ENCODE peak calls at places on chromosomes 4 and X, in four cellular contexts. P is GM12878, Y is HepG2, J is K562. C is an unnamed sample.

GRCh38 chrX:41452565-41452964 is 5.4 kb downstream of the NYX start:
- DNase-seq in J (no peak), P (no peak), Y (no peak), C (no peak)

GRCh38 chrX:72314881-72315280 is 9.2 kb upstream of the CITED1 start:
- DNase-seq in J (no peak), P (no peak), Y (no peak), C (no peak)

GRCh38 chr4:173181769-173182374 is 13.3 kb downstream of the GALNT7 start:
- DNase-seq in P (no peak), Y (no peak), J (no peak), C (no peak)

GRCh38 chr4:88807499-88807898 is 109.9 kb upstream of the NAP1L5 start:
- DNase-seq in Y (no peak), J (no peak), P (no peak), C (no peak)

GRCh38 chr4:151215295-151215694 is 61.7 kb upstream of the PRSS48 start:
- DNase-seq in Y (no peak), J (no peak), P (no peak), C (no peak)

GRCh38 chr4:147581601-147582350 is 35.4 kb upstream of the TMEM184C start:
- DNase-seq in P (no peak), J (peak), Y (no peak), C (no peak)

GRCh38 chrX:68083510-68083909 is 349.8 kb downstream of the OPHN1 start:
- DNase-seq in Y (no peak), J (no peak), P (no peak), C (no peak)

GRCh38 chrX:50812995-50813842 is 775 bp downstream of the SHROOM4 start:
- DNase-seq in J (no peak), P (no peak), Y (no peak), C (peak)

GRCh38 chrX:17295788-17296187 is 79.2 kb upstream of the NHS start:
- DNase-seq in Y (no peak), P (no peak), J (no peak), C (no peak)

GRCh38 chrX:1411331-1411730 is 19.4 kb upstream of the SLC25A6 start:
- DNase-seq in P (no peak), J (no peak), Y (no peak), C (no peak)

GRCh38 chr4:77782102-77782835 is 36.9 kb downstream of the CNOT6L start:
- DNase-seq in P (no peak), J (no peak), Y (no peak), C (no peak)

GRCh38 chr4:62431513-62431912 is 1231.4 kb downstream of the ADGRL3 start:
- DNase-seq in P (no peak), Y (no peak), J (no peak), C (no peak)

GRCh38 chr4:179817317-179817716 is 2375.1 kb upstream of the AGA start:
- DNase-seq in J (no peak), P (no peak), Y (no peak), C (no peak)

GRCh38 chr4:78543424-78544238 is 7.9 kb upstream of the ANXA3 start:
- DNase-seq in P (no peak), J (no peak), Y (no peak), C (no peak)

GRCh38 chr4:140083320-140083719 is 70.7 kb downstream of the MAML3 start:
- DNase-seq in Y (no peak), J (no peak), P (no peak), C (no peak)

GRCh38 chr4:52371861-52372260 is 287.2 kb downstream of the USP46 start:
- DNase-seq in J (no peak), P (no peak), Y (no peak), C (no peak)

GRCh38 chr4:150098214-150098613 is 20.0 kb downstream of the DCLK2 start:
- DNase-seq in J (no peak), P (no peak), Y (no peak), C (no peak)

GRCh38 chr4:138938371-138938699 is 77.2 kb upstream of the NOCT start:
- DNase-seq in Y (peak), P (no peak), J (peak), C (no peak)

DNA sequence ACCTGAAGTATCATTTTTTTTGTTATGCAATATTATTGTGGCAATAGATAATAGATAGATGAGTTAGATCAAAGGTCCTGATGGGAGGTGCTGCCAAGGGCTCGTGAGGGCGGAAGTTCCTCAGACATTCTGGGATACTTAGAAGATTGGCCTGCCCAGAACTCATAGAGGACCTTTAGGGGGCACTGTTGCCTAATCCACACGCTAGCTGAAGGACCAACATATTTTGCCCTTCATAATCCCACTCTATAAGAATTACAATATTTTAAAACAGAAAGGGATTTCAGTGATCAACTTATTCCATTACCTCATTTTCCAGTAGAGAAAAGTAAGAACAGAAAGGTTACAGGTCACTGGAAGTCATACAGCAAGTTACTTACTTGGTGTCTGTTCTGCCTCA is 22.9 kb upstream of the COX7B2 start:
- DNase-seq in Y (peak), J (no peak), P (peak), C (peak)
- TF ChIP-seq TCF7 in Y (no peak), J (no peak), P (no peak), C (no peak)

DNA sequence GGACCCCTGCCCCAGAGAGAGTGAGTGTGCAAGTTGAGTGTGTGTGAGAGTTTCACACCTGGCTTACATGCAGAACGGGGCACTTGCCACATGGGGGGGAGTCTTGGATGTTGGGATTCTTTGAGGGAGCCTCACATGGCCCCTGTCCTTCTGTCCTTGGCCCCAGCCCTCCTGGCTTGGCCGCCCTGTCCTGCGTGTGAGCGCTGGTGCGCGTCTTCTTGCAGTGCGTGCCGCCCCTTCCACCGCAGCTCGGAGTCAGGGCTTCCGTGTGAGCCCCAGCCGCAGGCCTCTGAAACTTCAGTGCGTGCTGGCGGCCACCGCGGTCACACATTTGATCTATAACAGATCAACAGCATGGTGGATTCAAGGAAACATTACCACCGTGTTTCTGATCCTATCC is 30.1 kb upstream of the HGFAC start:
- DNase-seq in J (no peak), Y (no peak), P (no peak), C (no peak)
- TF ChIP-seq USF2 in J (no peak), Y (no peak), P (no peak), C (no peak)

DNA sequence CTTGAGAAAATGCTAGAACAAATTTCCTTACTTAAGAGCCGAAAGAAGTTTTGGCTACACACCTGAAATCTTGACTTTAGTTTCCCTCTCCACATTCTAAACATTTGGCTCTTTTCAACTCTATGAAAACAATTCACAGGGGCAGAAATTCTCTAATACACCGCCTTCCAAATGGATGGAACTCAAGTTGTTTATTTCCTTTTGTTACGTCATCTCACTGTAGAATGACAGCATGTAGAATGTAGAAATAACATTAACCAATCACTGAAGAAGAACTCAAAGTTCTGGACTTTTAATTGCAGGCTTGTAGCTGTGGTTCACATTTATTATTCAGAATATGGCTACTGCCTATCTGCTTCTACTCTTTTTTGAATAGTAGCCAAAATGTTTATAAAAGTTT is 1.9 kb downstream of the DMP1 start:
- DNase-seq in Y (no peak), P (no peak), J (no peak), C (no peak)
- TF ChIP-seq SP1 in Y (no peak), P (no peak), J (no peak), C (no peak)

GRCh38 chr4:2252530-2252924 is 9.4 kb downstream of the MXD4 start:
- DNase-seq in J (no peak), Y (no peak), P (no peak), C (no peak)

GRCh38 chr4:2250764-2251072 is 8.8 kb upstream of the HAUS3 start:
- DNase-seq in J (no peak), P (no peak), Y (no peak), C (peak)

GRCh38 chr4:2251795-2252529 is 9.9 kb downstream of the MXD4 start:
- DNase-seq in J (no peak), P (no peak), Y (no peak), C (peak)

GRCh38 chr4:2250003-2250763 is 8.3 kb upstream of the HAUS3 start:
- DNase-seq in J (no peak), P (no peak), Y (no peak), C (no peak)

GRCh38 chr4:2251073-2251794 is 9.3 kb upstream of the HAUS3 start:
- DNase-seq in P (no peak), Y (no peak), J (no peak), C (no peak)
- TF ChIP-seq TCF7 in P (no peak), Y (no peak), J (no peak), C (no peak)

DNA sequence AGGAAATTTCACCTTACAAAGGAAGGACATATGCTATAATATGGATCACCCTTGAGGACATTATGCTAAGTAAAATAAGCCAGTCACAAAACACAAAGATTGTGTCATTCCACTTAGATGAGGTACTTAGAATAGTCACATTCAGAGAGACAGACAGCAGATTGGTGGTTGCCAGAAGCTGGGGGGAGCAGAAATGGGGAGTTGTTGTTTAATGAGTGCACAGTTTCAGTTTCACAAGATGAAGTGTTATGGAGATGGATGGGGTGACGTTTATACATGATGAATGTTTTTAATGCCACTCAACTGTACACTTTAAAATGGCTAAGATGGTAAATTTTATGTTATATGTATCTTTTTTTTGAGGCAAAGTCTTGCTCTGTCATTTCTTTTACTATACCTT is 14.8 kb upstream of the SPON2 start:
- DNase-seq in J (no peak), Y (no peak), P (no peak), C (no peak)
- TF ChIP-seq USF2 in J (no peak), Y (no peak), P (no peak), C (no peak)

DNA sequence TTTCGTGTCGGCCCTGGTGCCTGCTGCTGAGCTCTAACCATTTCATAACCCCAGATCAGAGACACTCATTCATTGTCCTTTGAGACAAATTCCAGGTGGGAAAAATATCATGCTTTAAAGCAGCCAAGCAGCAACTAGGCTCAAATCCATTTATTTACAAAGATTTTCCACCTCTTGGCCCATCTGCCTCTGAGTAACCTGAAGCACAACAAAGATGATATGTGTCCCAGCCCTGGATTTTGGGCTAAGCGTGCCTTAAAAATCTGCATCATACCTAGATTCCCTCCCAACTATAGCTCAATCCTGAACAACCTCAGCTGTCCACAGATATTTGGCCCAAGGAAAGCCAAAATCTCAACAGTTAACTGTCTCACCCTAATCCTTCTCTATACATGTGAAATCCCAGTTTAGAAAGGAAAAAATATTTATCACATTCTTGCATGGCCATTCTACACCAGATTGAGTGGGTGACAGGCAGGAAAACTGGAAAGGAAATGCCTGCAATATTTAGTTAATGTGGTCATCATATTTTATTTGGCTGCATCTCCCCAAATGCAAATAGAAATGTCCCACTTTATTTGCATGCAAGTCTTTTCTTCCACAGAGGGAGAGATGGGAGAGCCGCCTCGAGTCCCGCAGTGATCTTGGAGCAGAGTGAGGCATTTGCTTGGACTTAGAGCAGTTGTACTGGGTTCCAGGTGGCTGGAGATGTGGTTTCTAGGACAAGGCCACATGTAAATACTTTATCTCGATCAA is 146.4 kb upstream of the EOLA2 start:
- DNase-seq in Y (no peak), J (no peak), P (no peak), C (no peak)
- TF ChIP-seq SP1 in Y (no peak), J (no peak), P (no peak), C (no peak)

DNA sequence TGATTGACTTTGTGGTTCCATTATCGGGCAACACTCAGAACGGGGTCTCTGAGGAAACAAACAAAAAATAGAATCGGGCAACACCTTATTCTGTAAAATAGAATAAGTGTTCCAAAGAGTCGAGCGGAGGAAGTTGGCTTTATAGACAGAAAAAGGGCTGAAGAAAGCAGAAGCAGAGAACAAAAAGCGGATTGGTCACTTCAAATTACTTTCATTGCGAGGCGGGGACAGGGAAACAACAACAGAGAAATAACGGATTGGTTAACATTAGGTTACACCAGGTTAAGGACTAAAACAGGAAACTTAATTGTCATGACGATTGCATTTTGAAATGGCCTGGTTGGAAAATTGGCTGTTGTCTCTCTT is 407 bp upstream of the COQ2 start:
- DNase-seq in J (peak), Y (no peak), P (no peak), C (no peak)
- TF ChIP-seq TCF7 in J (no peak), Y (no peak), P (no peak), C (no peak)

GRCh38 chr4:185540040-185540439 is 4.7 kb upstream of the PDLIM3 start:
- DNase-seq in P (no peak), J (no peak), Y (no peak), C (peak)

GRCh38 chr4:185541251-185541671 is 6.0 kb upstream of the PDLIM3 start:
- DNase-seq in Y (no peak), J (no peak), P (no peak), C (no peak)

GRCh38 chr4:185540487-185541125 is 5.3 kb upstream of the PDLIM3 start:
- DNase-seq in Y (no peak), P (no peak), J (no peak), C (no peak)

GRCh38 chr4:185538806-185539205 is 3.5 kb upstream of the PDLIM3 start:
- DNase-seq in Y (no peak), P (no peak), J (no peak), C (no peak)

DNA sequence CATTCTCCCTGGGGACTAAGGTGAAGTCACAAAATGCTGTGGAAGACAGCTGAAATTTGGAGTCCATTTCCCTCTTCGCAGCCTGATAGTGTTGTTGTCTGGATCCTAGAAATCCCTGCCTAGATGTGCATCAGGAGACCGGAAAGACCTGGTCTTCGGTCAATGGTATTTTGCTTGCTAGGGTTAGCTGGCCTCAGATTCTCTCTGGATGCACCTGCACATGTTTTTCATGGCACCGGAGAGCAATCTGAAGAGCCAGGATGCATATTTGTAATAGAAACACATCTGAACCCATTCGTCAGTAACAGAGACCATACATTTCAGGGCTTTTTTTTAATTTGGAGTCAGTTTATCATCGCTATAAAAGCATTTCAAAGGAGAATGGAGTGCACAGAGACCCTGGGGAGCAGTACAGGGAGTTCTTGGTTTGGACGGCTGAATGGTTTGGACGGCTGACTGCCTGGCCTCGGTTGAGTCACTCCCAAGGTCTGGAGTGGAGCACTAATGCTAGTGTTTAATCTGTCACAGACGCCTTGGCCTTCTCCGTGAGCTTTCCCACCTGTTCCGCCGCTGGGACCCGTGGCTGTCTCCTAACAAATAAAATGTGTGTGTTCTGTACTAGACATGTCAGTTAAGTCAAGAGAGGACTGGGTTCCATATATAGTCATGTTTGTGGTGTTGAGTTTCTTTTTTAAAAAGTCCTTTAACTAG is 7.5 kb upstream of the PDLIM3 start:
- DNase-seq in Y (no peak), J (no peak), P (no peak), C (no peak)
- TF ChIP-seq USF2 in Y (no peak), J (no peak), P (no peak), C (no peak)

DNA sequence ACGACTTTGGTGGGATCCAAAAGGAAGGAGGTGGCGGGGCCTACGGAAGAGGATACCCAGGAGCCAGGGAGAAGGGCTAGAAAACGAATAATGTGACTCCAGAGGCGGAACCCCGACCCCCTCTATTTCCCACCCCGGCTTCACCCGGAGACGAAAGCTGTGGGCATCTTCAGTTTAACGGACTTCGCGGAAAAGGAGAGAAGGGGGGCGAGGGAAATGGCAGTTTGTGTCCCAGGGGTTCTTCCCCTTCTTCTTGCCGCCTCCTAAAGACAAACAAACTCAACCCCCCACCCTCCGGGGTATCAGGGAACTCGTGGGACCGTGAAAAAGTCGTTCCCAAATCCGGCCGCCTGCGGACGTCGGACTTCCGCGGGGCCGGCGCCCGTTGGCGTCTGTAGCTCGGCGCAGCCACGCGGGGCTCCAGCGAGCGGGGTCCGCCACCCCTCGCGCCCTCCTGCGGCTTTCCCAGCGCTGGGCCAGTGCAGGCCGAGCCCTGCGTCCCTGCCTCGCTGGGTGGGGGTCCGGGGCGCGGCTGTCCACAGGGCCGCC is 3.6 kb upstream of the LEF1 start:
- DNase-seq in P (no peak), Y (no peak), J (no peak), C (peak)
- TF ChIP-seq SP1 in P (no peak), Y (no peak), J (no peak), C (no peak)